ENCODE peak calls at places on chromosomes 2 and 18, in seven cellular contexts. U, C, D, K, J, R and B are unnamed samples.

GRCh38 chr18:70074091-70074490 is 126.4 kb upstream of the CD226 start:
- DNase-seq in U (no peak), C (no peak), D (no peak), K (no peak), J (no peak), R (no peak), B (no peak)

GRCh38 chr2:190742431-190742830 is 93.5 kb downstream of the NAB1 start:
- DNase-seq in U (no peak), C (no peak), D (no peak), K (no peak), J (no peak), R (no peak), B (no peak)

GRCh38 chr18:23136326-23137092 is 1.2 kb downstream of the CABLES1 start:
- DNase-seq in U (peak; percentile 89), C (peak; percentile 88), D (peak; percentile 50), K (no peak), J (peak; percentile 37), R (peak; percentile 71), B (peak; percentile 80)

GRCh38 chr2:219713110-219713509 is 85.7 kb downstream of the SLC4A3 start:
- DNase-seq in U (no peak), C (no peak), D (no peak), K (peak; percentile 50), J (no peak), R (no peak), B (no peak)

GRCh38 chr2:48510329-48510728 is 19.6 kb upstream of the STON1 start:
- DNase-seq in U (no peak), C (no peak), D (no peak), K (no peak), J (no peak), R (no peak), B (no peak)

GRCh38 chr2:127655209-127656073 is 9.5 kb downstream of the GPR17 start:
- DNase-seq in U (peak; percentile 43), C (peak; percentile 58), D (peak; percentile 72), K (no peak), J (no peak), R (peak; percentile 36), B (no peak)

GRCh38 chr18:910247-910646 is 5.6 kb downstream of the ADCYAP1 start:
- DNase-seq in U (no peak), C (no peak), D (no peak), K (no peak), J (no peak), R (no peak), B (no peak)

GRCh38 chr2:128420131-128420530 is 101.5 kb upstream of the HS6ST1 start:
- DNase-seq in U (no peak), C (no peak), D (no peak), K (no peak), J (no peak), R (no peak), B (peak; percentile 35)

GRCh38 chr2:127176371-127177311 is 43.5 kb downstream of the CYP27C1 start:
- DNase-seq in U (no peak), C (no peak), D (no peak), K (no peak), J (peak; percentile 51), R (no peak), B (peak; percentile 78)

GRCh38 chr2:168427451-168427850 is 28.6 kb upstream of the CERS6 start:
- DNase-seq in U (no peak), C (no peak), D (no peak), K (peak; percentile 95), J (no peak), R (no peak), B (no peak)

GRCh38 chr2:201643216-201643651 is at the start of gene TMEM237:
- DNase-seq in U (peak; percentile 90), C (peak; percentile 83), D (peak; percentile 49), K (no peak), J (no peak), R (no peak), B (peak; percentile 81)

GRCh38 chr2:217878865-217879595 is 123.8 kb downstream of the TNS1 start:
- DNase-seq in U (no peak), C (no peak), D (no peak), K (no peak), J (no peak), R (no peak), B (no peak)

GRCh38 chr2:57943271-57943670 is 103.3 kb upstream of the VRK2 start:
- DNase-seq in U (no peak), C (no peak), D (no peak), K (peak; percentile 1), J (no peak), R (no peak), B (no peak)

GRCh38 chr2:203669820-203670219 is 36.6 kb upstream of the CD28 start:
- DNase-seq in U (no peak), C (no peak), D (no peak), K (no peak), J (no peak), R (no peak), B (no peak)

GRCh38 chr2:210337159-210337558 is 22.2 kb upstream of the MYL1 start:
- DNase-seq in U (no peak), C (no peak), D (no peak), K (no peak), J (no peak), R (no peak), B (no peak)

GRCh38 chr2:191311627-191312026 is 66.4 kb downstream of the MYO1B start:
- DNase-seq in U (no peak), C (no peak), D (no peak), K (peak; percentile 41), J (no peak), R (no peak), B (no peak)

GRCh38 chr18:46411862-46412690 is 244.9 kb downstream of the LOXHD1 start:
- DNase-seq in U (no peak), C (no peak), D (peak; percentile 39), K (no peak), J (no peak), R (no peak), B (no peak)

GRCh38 chr18:64693756-64694155 is 544.9 kb upstream of the LINC00305 start:
- DNase-seq in U (no peak), C (no peak), D (no peak), K (no peak), J (no peak), R (no peak), B (no peak)

GRCh38 chr2:28311660-28312249 is 80.9 kb upstream of the FOSL2 start:
- DNase-seq in U (no peak), C (no peak), D (no peak), K (no peak), J (no peak), R (no peak), B (no peak)

DNA sequence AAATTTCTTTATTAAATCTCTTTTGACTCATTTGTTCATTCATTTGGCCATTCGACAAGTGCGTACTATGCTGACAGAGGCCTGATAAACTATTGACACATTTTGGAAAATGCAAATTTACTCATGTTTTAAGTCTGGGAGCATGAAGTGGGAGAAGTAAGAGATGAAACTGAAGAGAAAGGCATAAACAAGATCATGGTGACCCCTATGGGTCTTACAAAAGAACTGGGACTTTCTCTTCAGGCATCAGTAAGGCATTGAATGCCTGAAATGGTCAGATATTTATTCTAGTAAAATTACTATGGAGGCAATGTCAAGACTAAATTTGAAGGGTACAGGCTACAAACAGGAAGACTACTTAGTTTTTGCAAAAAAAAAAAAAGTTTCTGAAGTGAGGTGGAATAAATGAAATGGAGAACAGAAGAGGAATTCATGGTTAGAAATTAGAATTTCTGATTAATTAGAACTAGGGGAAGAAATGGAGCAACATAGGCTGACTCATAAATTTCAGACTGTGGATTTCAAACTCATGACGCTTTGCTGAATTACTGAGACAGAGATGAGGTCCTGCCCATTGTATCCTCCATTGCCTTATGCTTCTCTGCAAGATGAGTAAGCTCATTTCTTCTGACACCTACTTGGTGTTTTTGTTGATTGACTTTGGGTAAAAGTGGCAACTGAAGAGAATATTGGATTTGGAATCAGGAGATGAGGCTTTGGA is 32.7 kb downstream of the VSNL1 start:
- DNase-seq in U (no peak), C (no peak), D (no peak), K (no peak), J (no peak), R (no peak), B (no peak)
- TF ChIP-seq CTCF in U (no peak), C (no peak), D (peak; percentile 28), K (peak; percentile 34), J (no peak), R (no peak), B (no peak)

DNA sequence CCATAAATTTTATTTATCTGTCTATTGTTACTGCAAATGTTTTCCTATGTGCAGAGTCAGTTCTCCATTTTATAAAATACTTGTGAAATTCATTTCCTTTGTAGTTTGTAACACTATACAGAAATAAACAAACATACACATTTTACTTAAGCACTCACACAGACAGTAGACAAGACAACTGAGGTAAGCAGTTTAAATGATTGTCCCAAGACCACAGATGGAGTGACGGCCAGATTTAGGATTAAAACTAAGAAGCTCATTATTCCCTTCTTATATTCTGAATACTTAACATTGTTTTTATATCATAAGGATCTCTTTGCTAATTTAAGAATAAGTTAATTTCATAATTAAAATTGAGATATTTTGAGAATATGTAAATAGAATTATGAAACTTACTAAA is 100.9 kb downstream of the BAZ2B start:
- DNase-seq in U (no peak), C (no peak), D (no peak), K (no peak), J (no peak), R (no peak), B (no peak)
- H3K4me3 ChIP-seq in U (peak overlapping the region; percentile 35), C (peak overlapping the region; percentile 39), D (peak overlapping the region; percentile 65), K (no peak overlapping the region), J (no peak overlapping the region), R (peak overlapping the region; percentile 62), B (no peak overlapping the region)

DNA sequence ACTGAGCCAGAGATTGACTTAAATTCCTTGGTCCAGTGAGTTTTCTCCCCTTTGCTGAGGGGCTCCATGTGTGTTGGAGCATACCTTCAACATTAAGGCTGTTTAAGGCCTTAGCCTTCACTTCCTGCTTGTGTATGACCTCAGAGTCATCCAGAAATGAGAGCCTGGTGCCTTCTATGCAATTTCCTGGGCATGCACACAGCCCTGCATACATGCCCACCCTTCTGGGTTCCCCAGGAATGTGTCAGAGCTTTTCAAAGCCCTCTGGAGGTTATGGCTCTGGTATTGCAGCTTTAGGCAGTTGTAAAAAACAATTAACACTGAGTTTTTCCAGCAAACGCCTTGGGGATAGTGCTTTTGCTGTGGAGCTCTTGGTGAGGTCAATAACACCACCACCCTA is 16.7 kb downstream of the IL1R1 start:
- DNase-seq in U (no peak), C (no peak), D (no peak), K (no peak), J (no peak), R (no peak), B (no peak)
- TF ChIP-seq CTCF in U (no peak), C (no peak), D (no peak), K (peak; percentile 19), J (no peak), R (no peak), B (no peak)

GRCh38 chr2:111703759-111704158 is 180.2 kb downstream of the ANAPC1 start:
- DNase-seq in U (no peak), C (no peak), D (no peak), K (no peak), J (no peak), R (no peak), B (no peak)

GRCh38 chr2:111702809-111703196 is 181.2 kb downstream of the ANAPC1 start:
- DNase-seq in U (no peak), C (no peak), D (no peak), K (no peak), J (no peak), R (no peak), B (no peak)

GRCh38 chr2:111701266-111701665 is 182.7 kb downstream of the ANAPC1 start:
- DNase-seq in U (no peak), C (no peak), D (no peak), K (no peak), J (no peak), R (no peak), B (no peak)

GRCh38 chr2:111701798-111702118 is 182.2 kb downstream of the ANAPC1 start:
- DNase-seq in U (no peak), C (no peak), D (no peak), K (no peak), J (no peak), R (no peak), B (no peak)

GRCh38 chr2:111702119-111702808 is 181.7 kb downstream of the ANAPC1 start:
- DNase-seq in U (no peak), C (no peak), D (no peak), K (peak; percentile 32), J (no peak), R (peak; percentile 61), B (no peak)
- H3K4me3 ChIP-seq in U (no peak overlapping the region), C (no peak overlapping the region), D (no peak overlapping the region), K (no peak overlapping the region), J (no peak overlapping the region), R (no peak overlapping the region), B (no peak overlapping the region)